ENCODE peak calls at places on chromosomes 5 and 9, in seven cellular contexts. J is GM10248, B is hepatocyte, X is iris pigment epithelial cell, N is GM23338, O is HEK293T, D is HCT116. V is an unnamed sample.

GRCh38 chr5:98796197-98796972 is 22.9 kb downstream of the RGMB start:
- DNase-seq in J (peak; percentile 68), B (peak; percentile 68), X (peak; percentile 56), N (peak; percentile 81), O (peak; percentile 58), D (no peak), V (peak; percentile 70)

GRCh38 chr9:133780962-133781827 is 43.0 kb upstream of the SARDH start:
- DNase-seq in J (no peak), B (no peak), X (no peak), N (no peak), O (no peak), D (no peak), V (no peak)

GRCh38 chr5:59390074-59390659 is 503.4 kb downstream of the PDE4D start:
- DNase-seq in J (no peak), B (peak; percentile 66), X (peak; percentile 32), N (peak; percentile 56), O (no peak), D (no peak), V (no peak)

GRCh38 chr9:89137548-89138462 is 40.8 kb downstream of the SHC3 start:
- DNase-seq in J (no peak), B (peak; percentile 44), X (peak; percentile 97), N (no peak), O (no peak), D (peak; percentile 59), V (peak; percentile 76)

GRCh38 chr9:128552744-128553221 is 396 bp downstream of the SPTAN1 start:
- DNase-seq in J (peak; percentile 53), B (peak; percentile 79), X (peak; percentile 39), N (peak; percentile 61), O (no peak), D (no peak), V (no peak)

GRCh38 chr5:151923865-151924264 is 786 bp downstream of the GLRA1 start:
- DNase-seq in J (no peak), B (no peak), X (peak; percentile 26), N (peak; percentile 80), O (peak; percentile 52), D (no peak), V (no peak)

GRCh38 chr5:91927439-91927838 is 544.3 kb upstream of the ARRDC3 start:
- DNase-seq in J (no peak), B (no peak), X (no peak), N (no peak), O (no peak), D (no peak), V (no peak)

GRCh38 chr5:14171091-14171490 is 27.9 kb downstream of the TRIO start:
- DNase-seq in J (no peak), B (no peak), X (no peak), N (no peak), O (no peak), D (no peak), V (no peak)

GRCh38 chr9:758147-758546 is 83.3 kb upstream of the DMRT1 start:
- DNase-seq in J (no peak), B (no peak), X (no peak), N (no peak), O (no peak), D (no peak), V (no peak)

GRCh38 chr5:112737088-112737471 is 605 bp upstream of the APC start:
- DNase-seq in J (no peak), B (no peak), X (peak; percentile 14), N (no peak), O (no peak), D (no peak), V (no peak)

GRCh38 chr9:85182381-85182780 is 512.9 kb downstream of the NTRK2 start:
- DNase-seq in J (no peak), B (no peak), X (no peak), N (no peak), O (no peak), D (no peak), V (no peak)

GRCh38 chr5:143454936-143455516 is 51.5 kb upstream of the NR3C1 start:
- DNase-seq in J (no peak), B (no peak), X (no peak), N (no peak), O (no peak), D (no peak), V (no peak)

GRCh38 chr9:71353723-71354122 is 232.3 kb upstream of the TRPM3 start:
- DNase-seq in J (no peak), B (no peak), X (peak; percentile 2), N (no peak), O (no peak), D (no peak), V (peak; percentile 40)

GRCh38 chr5:156469636-156470035 is 142.7 kb downstream of the SGCD start:
- DNase-seq in J (no peak), B (no peak), X (no peak), N (no peak), O (no peak), D (no peak), V (no peak)

GRCh38 chr5:6615416-6615815 is 17.4 kb downstream of the NSUN2 start:
- DNase-seq in J (no peak), B (no peak), X (no peak), N (no peak), O (no peak), D (no peak), V (no peak)

GRCh38 chr5:57468481-57469165 is 14.0 kb downstream of the ACTBL2 start:
- DNase-seq in J (no peak), B (no peak), X (peak; percentile 91), N (no peak), O (no peak), D (no peak), V (peak; percentile 41)

GRCh38 chr5:156421798-156422197 is 94.8 kb downstream of the SGCD start:
- DNase-seq in J (no peak), B (no peak), X (no peak), N (no peak), O (no peak), D (no peak), V (no peak)

GRCh38 chr9:96071245-96072124 is 196.0 kb downstream of the ERCC6L2 start:
- DNase-seq in J (peak; percentile 48), B (peak; percentile 74), X (peak; percentile 67), N (peak; percentile 71), O (peak; percentile 63), D (peak; percentile 16), V (no peak)

GRCh38 chr5:119255571-119256356 is 100.1 kb upstream of the TNFAIP8 start:
- DNase-seq in J (peak; percentile 21), B (peak; percentile 42), X (no peak), N (peak; percentile 90), O (peak; percentile 32), D (peak; percentile 19), V (no peak)

GRCh38 chr5:52778784-52779183 is 8.9 kb upstream of the ITGA1 start:
- DNase-seq in J (no peak), B (no peak), X (no peak), N (no peak), O (no peak), D (no peak), V (no peak)

GRCh38 chr5:126503602-126504104 is 80.4 kb downstream of the GRAMD2B start:
- DNase-seq in J (no peak), B (no peak), X (peak; percentile 85), N (no peak), O (no peak), D (no peak), V (no peak)

GRCh38 chr9:119337566-119337965 is 31.7 kb downstream of the BRINP1 start:
- DNase-seq in J (no peak), B (peak; percentile 16), X (no peak), N (no peak), O (no peak), D (no peak), V (no peak)

GRCh38 chr5:178288373-178289368 is 56.1 kb upstream of the PHYKPL start:
- DNase-seq in J (no peak), B (peak; percentile 40), X (peak; percentile 53), N (no peak), O (no peak), D (no peak), V (no peak)

GRCh38 chr9:137275203-137275936 is 2.2 kb upstream of the TOR4A start:
- DNase-seq in J (no peak), B (peak; percentile 3), X (no peak), N (no peak), O (no peak), D (no peak), V (no peak)

GRCh38 chr9:6645153-6646027 is at the start of gene GLDC:
- DNase-seq in J (peak; percentile 91), B (peak; percentile 84), X (no peak), N (peak; percentile 97), O (peak; percentile 83), D (peak; percentile 79), V (no peak)

GRCh38 chr5:84249918-84250635 is 134.6 kb downstream of the EDIL3 start:
- DNase-seq in J (no peak), B (peak; percentile 7), X (peak; percentile 87), N (peak; percentile 24), O (no peak), D (no peak), V (peak; percentile 91)

GRCh38 chr5:91864902-91865420 is 481.8 kb upstream of the ARRDC3 start:
- DNase-seq in J (no peak), B (no peak), X (no peak), N (no peak), O (no peak), D (no peak), V (no peak)

GRCh38 chr5:113343343-113343742 is 91.4 kb downstream of the TSSK1B start:
- DNase-seq in J (no peak), B (peak; percentile 31), X (peak; percentile 72), N (no peak), O (no peak), D (no peak), V (no peak)

GRCh38 chr9:123763910-123764588 is 165.9 kb downstream of the DENND1A start:
- DNase-seq in J (no peak), B (no peak), X (peak; percentile 86), N (no peak), O (no peak), D (no peak), V (peak; percentile 58)

GRCh38 chr5:174559141-174559540 is 165.2 kb upstream of the MSX2 start:
- DNase-seq in J (no peak), B (no peak), X (peak; percentile 21), N (no peak), O (no peak), D (no peak), V (no peak)

GRCh38 chr9:136345281-136346156 is 18.0 kb downstream of the DNLZ start:
- DNase-seq in J (no peak), B (peak; percentile 83), X (no peak), N (peak; percentile 80), O (no peak), D (no peak), V (no peak)

GRCh38 chr5:5351288-5352089 is 71.0 kb upstream of the ICE1 start:
- DNase-seq in J (no peak), B (peak; percentile 67), X (peak; percentile 62), N (no peak), O (no peak), D (peak; percentile 13), V (no peak)

GRCh38 chr5:143870871-143871632 is 59.1 kb downstream of the HMHB1 start:
- DNase-seq in J (no peak), B (no peak), X (no peak), N (peak; percentile 21), O (no peak), D (no peak), V (no peak)

GRCh38 chr9:121646992-121647391 is 4.4 kb upstream of the DAB2IP start:
- DNase-seq in J (no peak), B (no peak), X (no peak), N (no peak), O (no peak), D (no peak), V (no peak)

GRCh38 chr5:147809830-147810666 is 21.4 kb downstream of the SPINK1 start:
- DNase-seq in J (no peak), B (no peak), X (peak; percentile 39), N (no peak), O (no peak), D (no peak), V (no peak)

GRCh38 chr5:161385080-161385479 is 161.4 kb downstream of the GABRB2 start:
- DNase-seq in J (no peak), B (no peak), X (no peak), N (no peak), O (no peak), D (no peak), V (no peak)

GRCh38 chr9:118609355-118610044 is 759.7 kb downstream of the BRINP1 start:
- DNase-seq in J (no peak), B (no peak), X (peak; percentile 55), N (no peak), O (no peak), D (no peak), V (peak; percentile 76)

GRCh38 chr5:170467000-170467707 is 36.7 kb upstream of the KCNIP1 start:
- DNase-seq in J (no peak), B (peak; percentile 46), X (peak; percentile 94), N (no peak), O (no peak), D (no peak), V (peak; percentile 95)